ENCODE peak calls at places on chromosome 13, in nine cellular contexts. One of them, this sample, is unnamed.

GRCh38 chr13:24356270-24356669 is 46.9 kb downstream of the C1QTNF9 start:
- DNase-seq in kidney epithelial cell: no peak
- DNase-seq in activated CD4-positive, CD25-positive, alpha-beta regulatory T cell: no peak
- DNase-seq in NCI-H2081: no peak
- DNase-seq in tibial nerve: no peak
- DNase-seq in GM23338: no peak
- DNase-seq in NCI-H1930: no peak
- DNase-seq in activated CD8-positive, alpha-beta memory T cell treated with anti-CD3 and anti-CD28 coated beads for 1 hour: no peak
- DNase-seq in SK-N-MC: no peak
- DNase-seq in this sample: no peak

GRCh38 chr13:114095486-114095885 is 36.9 kb downstream of the RASA3 start:
- DNase-seq in NCI-H1930: no peak
- DNase-seq in NCI-H2081: no peak
- DNase-seq in tibial nerve: no peak
- DNase-seq in activated CD8-positive, alpha-beta memory T cell treated with anti-CD3 and anti-CD28 coated beads for 1 hour: no peak
- DNase-seq in GM23338: no peak
- DNase-seq in SK-N-MC: no peak
- DNase-seq in kidney epithelial cell: no peak
- DNase-seq in activated CD4-positive, CD25-positive, alpha-beta regulatory T cell: no peak
- DNase-seq in this sample: no peak

GRCh38 chr13:93727301-93728141 is 500.9 kb downstream of the GPC6 start:
- DNase-seq in NCI-H2081: no peak
- DNase-seq in kidney epithelial cell: no peak
- DNase-seq in NCI-H1930: no peak
- DNase-seq in SK-N-MC: no peak
- DNase-seq in activated CD8-positive, alpha-beta memory T cell treated with anti-CD3 and anti-CD28 coated beads for 1 hour: no peak
- DNase-seq in activated CD4-positive, CD25-positive, alpha-beta regulatory T cell: no peak
- DNase-seq in tibial nerve: no peak
- DNase-seq in GM23338: no peak
- DNase-seq in this sample: no peak

GRCh38 chr13:20566424-20566916 is 487 bp upstream of the IFT88 start:
- DNase-seq in NCI-H1930: peak; percentile 91
- DNase-seq in NCI-H2081: peak; percentile 73
- DNase-seq in SK-N-MC: no peak
- DNase-seq in tibial nerve: peak; percentile 32
- DNase-seq in GM23338: peak; percentile 77
- DNase-seq in kidney epithelial cell: peak; percentile 43
- DNase-seq in activated CD4-positive, CD25-positive, alpha-beta regulatory T cell: no peak
- DNase-seq in activated CD8-positive, alpha-beta memory T cell treated with anti-CD3 and anti-CD28 coated beads for 1 hour: peak; percentile 4
- DNase-seq in this sample: no peak

GRCh38 chr13:45731455-45731854 is 29.3 kb downstream of the CBY2 start:
- DNase-seq in activated CD4-positive, CD25-positive, alpha-beta regulatory T cell: no peak
- DNase-seq in kidney epithelial cell: no peak
- DNase-seq in activated CD8-positive, alpha-beta memory T cell treated with anti-CD3 and anti-CD28 coated beads for 1 hour: no peak
- DNase-seq in SK-N-MC: no peak
- DNase-seq in GM23338: no peak
- DNase-seq in NCI-H1930: no peak
- DNase-seq in tibial nerve: no peak
- DNase-seq in NCI-H2081: no peak
- DNase-seq in this sample: no peak

GRCh38 chr13:73187106-73187505 is 128.3 kb downstream of the KLF5 start:
- DNase-seq in NCI-H2081: no peak
- DNase-seq in SK-N-MC: no peak
- DNase-seq in tibial nerve: no peak
- DNase-seq in NCI-H1930: no peak
- DNase-seq in kidney epithelial cell: no peak
- DNase-seq in GM23338: no peak
- DNase-seq in activated CD8-positive, alpha-beta memory T cell treated with anti-CD3 and anti-CD28 coated beads for 1 hour: no peak
- DNase-seq in activated CD4-positive, CD25-positive, alpha-beta regulatory T cell: no peak
- DNase-seq in this sample: no peak

GRCh38 chr13:25214371-25215252 is 42.5 kb upstream of the AMER2 start:
- DNase-seq in activated CD8-positive, alpha-beta memory T cell treated with anti-CD3 and anti-CD28 coated beads for 1 hour: no peak
- DNase-seq in NCI-H1930: no peak
- DNase-seq in GM23338: peak; percentile 50
- DNase-seq in NCI-H2081: no peak
- DNase-seq in kidney epithelial cell: no peak
- DNase-seq in tibial nerve: peak; percentile 82
- DNase-seq in activated CD4-positive, CD25-positive, alpha-beta regulatory T cell: no peak
- DNase-seq in SK-N-MC: no peak
- DNase-seq in this sample: no peak

GRCh38 chr13:78976696-78977095 is 317.7 kb upstream of the OBI1 start:
- DNase-seq in NCI-H2081: no peak
- DNase-seq in GM23338: no peak
- DNase-seq in NCI-H1930: no peak
- DNase-seq in SK-N-MC: no peak
- DNase-seq in activated CD4-positive, CD25-positive, alpha-beta regulatory T cell: no peak
- DNase-seq in tibial nerve: no peak
- DNase-seq in activated CD8-positive, alpha-beta memory T cell treated with anti-CD3 and anti-CD28 coated beads for 1 hour: no peak
- DNase-seq in kidney epithelial cell: no peak
- DNase-seq in this sample: no peak

GRCh38 chr13:41458939-41459753 is 1.8 kb downstream of the RGCC start:
- DNase-seq in activated CD8-positive, alpha-beta memory T cell treated with anti-CD3 and anti-CD28 coated beads for 1 hour: no peak
- DNase-seq in GM23338: peak; percentile 70
- DNase-seq in tibial nerve: no peak
- DNase-seq in activated CD4-positive, CD25-positive, alpha-beta regulatory T cell: peak; percentile 42
- DNase-seq in NCI-H1930: no peak
- DNase-seq in NCI-H2081: no peak
- DNase-seq in kidney epithelial cell: no peak
- DNase-seq in SK-N-MC: no peak
- DNase-seq in this sample: no peak

GRCh38 chr13:99656843-99657506 is 155.7 kb downstream of the TM9SF2 start:
- DNase-seq in kidney epithelial cell: no peak
- DNase-seq in NCI-H2081: peak; percentile 6
- DNase-seq in activated CD8-positive, alpha-beta memory T cell treated with anti-CD3 and anti-CD28 coated beads for 1 hour: no peak
- DNase-seq in activated CD4-positive, CD25-positive, alpha-beta regulatory T cell: no peak
- DNase-seq in NCI-H1930: no peak
- DNase-seq in GM23338: no peak
- DNase-seq in SK-N-MC: no peak
- DNase-seq in tibial nerve: no peak
- DNase-seq in this sample: no peak

GRCh38 chr13:78589206-78589605 is 14.1 kb downstream of the POU4F1 start:
- DNase-seq in kidney epithelial cell: no peak
- DNase-seq in NCI-H2081: no peak
- DNase-seq in activated CD8-positive, alpha-beta memory T cell treated with anti-CD3 and anti-CD28 coated beads for 1 hour: no peak
- DNase-seq in SK-N-MC: no peak
- DNase-seq in activated CD4-positive, CD25-positive, alpha-beta regulatory T cell: no peak
- DNase-seq in GM23338: peak; percentile 94
- DNase-seq in tibial nerve: no peak
- DNase-seq in NCI-H1930: no peak
- DNase-seq in this sample: no peak

GRCh38 chr13:44763604-44764311 is 187.6 kb upstream of the TSC22D1 start:
- DNase-seq in NCI-H2081: no peak
- DNase-seq in kidney epithelial cell: no peak
- DNase-seq in GM23338: no peak
- DNase-seq in activated CD4-positive, CD25-positive, alpha-beta regulatory T cell: no peak
- DNase-seq in NCI-H1930: no peak
- DNase-seq in tibial nerve: peak; percentile 11
- DNase-seq in SK-N-MC: no peak
- DNase-seq in activated CD8-positive, alpha-beta memory T cell treated with anti-CD3 and anti-CD28 coated beads for 1 hour: no peak
- DNase-seq in this sample: no peak

GRCh38 chr13:53064721-53065120 is 36.1 kb downstream of the OLFM4 start:
- DNase-seq in NCI-H2081: peak; percentile 60
- DNase-seq in SK-N-MC: no peak
- DNase-seq in NCI-H1930: no peak
- DNase-seq in GM23338: no peak
- DNase-seq in tibial nerve: peak; percentile 49
- DNase-seq in activated CD4-positive, CD25-positive, alpha-beta regulatory T cell: no peak
- DNase-seq in activated CD8-positive, alpha-beta memory T cell treated with anti-CD3 and anti-CD28 coated beads for 1 hour: no peak
- DNase-seq in kidney epithelial cell: no peak
- DNase-seq in this sample: no peak

GRCh38 chr13:80666782-80667537 is 326.0 kb upstream of the SPRY2 start:
- DNase-seq in NCI-H2081: no peak
- DNase-seq in activated CD4-positive, CD25-positive, alpha-beta regulatory T cell: no peak
- DNase-seq in SK-N-MC: no peak
- DNase-seq in activated CD8-positive, alpha-beta memory T cell treated with anti-CD3 and anti-CD28 coated beads for 1 hour: no peak
- DNase-seq in kidney epithelial cell: no peak
- DNase-seq in GM23338: no peak
- DNase-seq in tibial nerve: no peak
- DNase-seq in NCI-H1930: no peak
- DNase-seq in this sample: no peak

GRCh38 chr13:92566767-92567166 is 659.8 kb upstream of the GPC6 start:
- DNase-seq in GM23338: no peak
- DNase-seq in NCI-H2081: no peak
- DNase-seq in NCI-H1930: no peak
- DNase-seq in activated CD8-positive, alpha-beta memory T cell treated with anti-CD3 and anti-CD28 coated beads for 1 hour: no peak
- DNase-seq in kidney epithelial cell: no peak
- DNase-seq in SK-N-MC: no peak
- DNase-seq in tibial nerve: no peak
- DNase-seq in activated CD4-positive, CD25-positive, alpha-beta regulatory T cell: no peak
- DNase-seq in this sample: no peak

GRCh38 chr13:32530841-32531253 is 7.7 kb downstream of the N4BP2L2 start:
- DNase-seq in SK-N-MC: no peak
- DNase-seq in activated CD4-positive, CD25-positive, alpha-beta regulatory T cell: no peak
- DNase-seq in tibial nerve: peak; percentile 33
- DNase-seq in NCI-H1930: no peak
- DNase-seq in activated CD8-positive, alpha-beta memory T cell treated with anti-CD3 and anti-CD28 coated beads for 1 hour: no peak
- DNase-seq in kidney epithelial cell: peak; percentile 14
- DNase-seq in GM23338: peak; percentile 1
- DNase-seq in NCI-H2081: no peak
- DNase-seq in this sample: peak; percentile 7

GRCh38 chr13:42041684-42042035 is 6.8 kb upstream of the DGKH start:
- DNase-seq in tibial nerve: peak; percentile 49
- DNase-seq in NCI-H2081: peak; percentile 16
- DNase-seq in NCI-H1930: peak; percentile 28
- DNase-seq in SK-N-MC: no peak
- DNase-seq in GM23338: peak; percentile 83
- DNase-seq in activated CD8-positive, alpha-beta memory T cell treated with anti-CD3 and anti-CD28 coated beads for 1 hour: no peak
- DNase-seq in kidney epithelial cell: no peak
- DNase-seq in activated CD4-positive, CD25-positive, alpha-beta regulatory T cell: no peak
- DNase-seq in this sample: no peak

GRCh38 chr13:59304596-59304995 is 859.1 kb downstream of the DIAPH3 start:
- DNase-seq in activated CD8-positive, alpha-beta memory T cell treated with anti-CD3 and anti-CD28 coated beads for 1 hour: no peak
- DNase-seq in NCI-H1930: no peak
- DNase-seq in SK-N-MC: no peak
- DNase-seq in NCI-H2081: no peak
- DNase-seq in GM23338: no peak
- DNase-seq in kidney epithelial cell: no peak
- DNase-seq in activated CD4-positive, CD25-positive, alpha-beta regulatory T cell: no peak
- DNase-seq in tibial nerve: no peak
- DNase-seq in this sample: no peak

GRCh38 chr13:59533561-59534337 is 630.0 kb downstream of the DIAPH3 start:
- DNase-seq in kidney epithelial cell: peak; percentile 39
- DNase-seq in NCI-H2081: no peak
- DNase-seq in activated CD4-positive, CD25-positive, alpha-beta regulatory T cell: no peak
- DNase-seq in NCI-H1930: no peak
- DNase-seq in activated CD8-positive, alpha-beta memory T cell treated with anti-CD3 and anti-CD28 coated beads for 1 hour: no peak
- DNase-seq in SK-N-MC: no peak
- DNase-seq in tibial nerve: no peak
- DNase-seq in GM23338: no peak
- DNase-seq in this sample: no peak

GRCh38 chr13:95207769-95208366 is 93.4 kb downstream of the ABCC4 start:
- DNase-seq in activated CD4-positive, CD25-positive, alpha-beta regulatory T cell: no peak
- DNase-seq in SK-N-MC: no peak
- DNase-seq in NCI-H1930: no peak
- DNase-seq in activated CD8-positive, alpha-beta memory T cell treated with anti-CD3 and anti-CD28 coated beads for 1 hour: no peak
- DNase-seq in GM23338: no peak
- DNase-seq in tibial nerve: no peak
- DNase-seq in NCI-H2081: no peak
- DNase-seq in kidney epithelial cell: no peak
- DNase-seq in this sample: no peak

GRCh38 chr13:50156140-50156539 is 140.9 kb downstream of the KCNRG start:
- DNase-seq in activated CD8-positive, alpha-beta memory T cell treated with anti-CD3 and anti-CD28 coated beads for 1 hour: no peak
- DNase-seq in GM23338: no peak
- DNase-seq in SK-N-MC: no peak
- DNase-seq in NCI-H2081: no peak
- DNase-seq in activated CD4-positive, CD25-positive, alpha-beta regulatory T cell: no peak
- DNase-seq in kidney epithelial cell: peak; percentile 21
- DNase-seq in NCI-H1930: no peak
- DNase-seq in tibial nerve: no peak
- DNase-seq in this sample: no peak

GRCh38 chr13:34808649-34809048 is 133.4 kb upstream of the NBEA start:
- DNase-seq in NCI-H1930: no peak
- DNase-seq in activated CD8-positive, alpha-beta memory T cell treated with anti-CD3 and anti-CD28 coated beads for 1 hour: no peak
- DNase-seq in NCI-H2081: no peak
- DNase-seq in SK-N-MC: no peak
- DNase-seq in kidney epithelial cell: no peak
- DNase-seq in GM23338: no peak
- DNase-seq in activated CD4-positive, CD25-positive, alpha-beta regulatory T cell: no peak
- DNase-seq in tibial nerve: no peak
- DNase-seq in this sample: no peak

GRCh38 chr13:89361909-89362308 is 1690.7 kb downstream of the SLITRK5 start:
- DNase-seq in activated CD8-positive, alpha-beta memory T cell treated with anti-CD3 and anti-CD28 coated beads for 1 hour: no peak
- DNase-seq in activated CD4-positive, CD25-positive, alpha-beta regulatory T cell: no peak
- DNase-seq in SK-N-MC: no peak
- DNase-seq in kidney epithelial cell: no peak
- DNase-seq in NCI-H2081: no peak
- DNase-seq in tibial nerve: no peak
- DNase-seq in NCI-H1930: no peak
- DNase-seq in GM23338: no peak
- DNase-seq in this sample: no peak

GRCh38 chr13:73684286-73684685 is 449.9 kb downstream of the KLF12 start:
- DNase-seq in SK-N-MC: no peak
- DNase-seq in kidney epithelial cell: no peak
- DNase-seq in NCI-H1930: no peak
- DNase-seq in NCI-H2081: no peak
- DNase-seq in activated CD8-positive, alpha-beta memory T cell treated with anti-CD3 and anti-CD28 coated beads for 1 hour: no peak
- DNase-seq in tibial nerve: no peak
- DNase-seq in GM23338: no peak
- DNase-seq in activated CD4-positive, CD25-positive, alpha-beta regulatory T cell: no peak
- DNase-seq in this sample: no peak

GRCh38 chr13:101474419-101474957 is 22.0 kb downstream of the ITGBL1 start:
- DNase-seq in tibial nerve: peak; percentile 42
- DNase-seq in activated CD4-positive, CD25-positive, alpha-beta regulatory T cell: no peak
- DNase-seq in kidney epithelial cell: peak; percentile 42
- DNase-seq in GM23338: peak; percentile 79
- DNase-seq in NCI-H2081: no peak
- DNase-seq in SK-N-MC: no peak
- DNase-seq in NCI-H1930: peak; percentile 14
- DNase-seq in activated CD8-positive, alpha-beta memory T cell treated with anti-CD3 and anti-CD28 coated beads for 1 hour: no peak
- DNase-seq in this sample: peak; percentile 45

GRCh38 chr13:80339578-80339840 is 1.4 kb downstream of the SPRY2 start:
- DNase-seq in kidney epithelial cell: no peak
- DNase-seq in activated CD8-positive, alpha-beta memory T cell treated with anti-CD3 and anti-CD28 coated beads for 1 hour: no peak
- DNase-seq in tibial nerve: no peak
- DNase-seq in NCI-H1930: no peak
- DNase-seq in NCI-H2081: no peak
- DNase-seq in activated CD4-positive, CD25-positive, alpha-beta regulatory T cell: no peak
- DNase-seq in SK-N-MC: no peak
- DNase-seq in GM23338: peak; percentile 56
- DNase-seq in this sample: peak; percentile 36

GRCh38 chr13:98262307-98262706 is 85.2 kb upstream of the RNF113B start:
- DNase-seq in activated CD4-positive, CD25-positive, alpha-beta regulatory T cell: no peak
- DNase-seq in GM23338: no peak
- DNase-seq in kidney epithelial cell: no peak
- DNase-seq in NCI-H1930: no peak
- DNase-seq in tibial nerve: no peak
- DNase-seq in SK-N-MC: no peak
- DNase-seq in activated CD8-positive, alpha-beta memory T cell treated with anti-CD3 and anti-CD28 coated beads for 1 hour: no peak
- DNase-seq in NCI-H2081: no peak
- DNase-seq in this sample: no peak